ENCODE peak calls at places on chromosomes 7 and 10, in four cellular contexts. E is neuronal stem cell, T is breast epithelium, C is IMR-90. M is an unnamed sample.
A peak's percentile ranks its signal among the peaks of the same experiment; 100 is the strongest.

GRCh38 chr7:17580141-17580540 is 281.7 kb downstream of the AHR start:
- DNase-seq in T (no peak), C (peak; percentile 94), E (no peak), M (no peak)

GRCh38 chr10:91642831-91643692 is 10.2 kb upstream of the PPP1R3C start:
- DNase-seq in C (peak; percentile 70), T (no peak), E (no peak), M (no peak)

GRCh38 chr10:13555884-13556529 is 27.2 kb upstream of the BEND7 start:
- DNase-seq in C (no peak), T (no peak), E (no peak), M (no peak)

GRCh38 chr7:91201731-91202130 is 62.5 kb upstream of the FZD1 start:
- DNase-seq in C (no peak), T (no peak), E (peak; percentile 27), M (no peak)

GRCh38 chr10:55091691-55092328 is 290.8 kb upstream of the PCDH15 start:
- DNase-seq in C (peak; percentile 1), T (no peak), E (no peak), M (no peak)

GRCh38 chr7:130895006-130895750 is 161.2 kb upstream of the KLF14 start:
- DNase-seq in C (no peak), T (no peak), E (no peak), M (no peak)

GRCh38 chr10:24408365-24408764 is 199.4 kb downstream of the KIAA1217 start:
- DNase-seq in T (no peak), C (no peak), E (no peak), M (no peak)

GRCh38 chr10:23558361-23558799 is 119.5 kb downstream of the OTUD1 start:
- DNase-seq in T (no peak), C (no peak), E (no peak), M (no peak)

GRCh38 chr10:92074126-92074887 is 150.7 kb downstream of the BTAF1 start:
- DNase-seq in C (peak; percentile 6), T (no peak), E (no peak), M (no peak)

GRCh38 chr7:139058963-139059362 is 23.1 kb upstream of the ZC3HAV1L start:
- DNase-seq in T (no peak), E (no peak), C (peak; percentile 23), M (no peak)

GRCh38 chr7:129103561-129104324 is 40.8 kb upstream of the TSPAN33 start:
- DNase-seq in T (no peak), E (no peak), C (no peak), M (no peak)

GRCh38 chr7:2154121-2154520 is 78.6 kb downstream of the MAD1L1 start:
- DNase-seq in E (no peak), T (no peak), C (no peak), M (no peak)

GRCh38 chr7:70698219-70698832 is 433.6 kb upstream of the GALNT17 start:
- DNase-seq in T (no peak), C (peak; percentile 73), E (peak; percentile 37), M (no peak)

GRCh38 chr10:6516877-6517276 is 63.2 kb downstream of the PRKCQ start:
- DNase-seq in C (no peak), T (no peak), E (no peak), M (no peak)
- H3K4me1 ChIP-seq in C (no peaks in the 10 kb centered on the region), T (no peaks in the 10 kb centered on the region), E (peaks cover 4% of the 10 kb centered on the region), M (no peaks in the 10 kb centered on the region)

GRCh38 chr7:132472463-132473120 is 103.7 kb downstream of the PLXNA4 start:
- DNase-seq in E (no peak), C (no peak), T (no peak), M (no peak)
- H3K9me3 ChIP-seq in E (no peaks in the 10 kb centered on the region), C (no peaks in the 10 kb centered on the region), T (no peaks in the 10 kb centered on the region), M (no peaks in the 10 kb centered on the region)

GRCh38 chr7:100090527-100091410 is 2.0 kb downstream of the COPS6 start:
- DNase-seq in E (no peak), C (no peak), T (no peak), M (no peak)

GRCh38 chr7:100087055-100087750 is 1.6 kb upstream of the COPS6 start:
- DNase-seq in T (no peak), E (no peak), C (peak; percentile 99), M (no peak)

GRCh38 chr7:100089458-100090201 is 861 bp downstream of the COPS6 start:
- DNase-seq in T (no peak), E (no peak), C (peak; percentile 47), M (no peak)

GRCh38 chr7:100088621-100089457 is at the start of gene COPS6:
- DNase-seq in C (peak; percentile 64), T (peak; percentile 83), E (peak; percentile 75), M (peak; percentile 84)

GRCh38 chr7:100088095-100088620 is 611 bp upstream of the COPS6 start:
- DNase-seq in C (no peak), T (no peak), E (no peak), M (no peak)
- H3K27ac ChIP-seq in C (peak overlapping the region; percentile 100), T (peak overlapping the region; percentile 88), E (peak overlapping the region; percentile 73), M (peak overlapping the region; percentile 87)

DNA sequence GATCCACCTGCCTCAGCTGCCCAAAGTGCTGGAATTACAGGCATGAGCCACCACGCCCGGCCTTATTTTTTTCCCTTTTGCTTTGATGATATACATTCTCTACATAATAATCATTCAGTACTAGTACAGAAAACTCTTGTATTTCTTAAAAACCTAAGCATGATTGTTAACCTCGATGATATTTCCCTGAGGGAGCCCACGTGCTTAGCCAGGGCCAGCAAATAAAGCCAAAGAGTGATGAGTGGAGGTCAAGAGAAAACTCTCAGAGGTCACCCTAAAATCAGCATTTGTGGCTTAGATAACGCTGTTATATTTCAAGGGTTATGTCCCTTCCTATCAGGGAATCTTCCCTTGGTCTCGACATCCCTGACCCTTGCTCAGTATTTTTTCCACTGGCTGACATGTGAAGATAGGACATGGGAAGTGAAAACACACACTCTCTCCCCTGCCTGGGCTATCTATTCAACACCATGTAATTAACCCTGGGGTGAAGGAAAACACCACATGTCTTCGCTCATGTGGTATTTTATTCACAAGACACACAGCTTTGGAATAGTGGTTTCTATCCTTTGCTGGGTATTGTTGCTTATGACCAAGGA is 12.6 kb downstream of the FAM200A start:
- DNase-seq in E (no peak), C (no peak), T (no peak), M (no peak)
- H3K4me1 ChIP-seq in E (no peaks in the 10 kb centered on the region), C (no peaks in the 10 kb centered on the region), T (no peaks in the 10 kb centered on the region), M (no peaks in the 10 kb centered on the region)

GRCh38 chr7:63047546-63047945 is 951.1 kb upstream of the ZNF722 start:
- DNase-seq in E (no peak), C (no peak), T (no peak), M (peak; percentile 14)
- H3K9me3 ChIP-seq in E (peaks cover 43% of the 10 kb centered on the region), C (peaks cover 55% of the 10 kb centered on the region), T (peaks cover 18% of the 10 kb centered on the region), M (no peaks in the 10 kb centered on the region)

GRCh38 chr7:30916767-30917166 is 5.1 kb downstream of the AQP1 start:
- DNase-seq in T (no peak), C (no peak), E (no peak), M (no peak)

GRCh38 chr7:30917216-30917893 is 5.7 kb downstream of the AQP1 start:
- DNase-seq in E (no peak), T (no peak), C (no peak), M (no peak)

GRCh38 chr7:30920021-30920583 is 8.4 kb downstream of the AQP1 start:
- DNase-seq in C (no peak), E (no peak), T (peak; percentile 24), M (peak; percentile 48)

GRCh38 chr7:30920584-30921539 is 9.2 kb downstream of the AQP1 start:
- DNase-seq in C (peak; percentile 49), E (no peak), T (peak; percentile 30), M (peak; percentile 29)

GRCh38 chr7:30918676-30919075 is 7.0 kb downstream of the AQP1 start:
- DNase-seq in E (no peak), T (no peak), C (no peak), M (no peak)
- H3K27ac ChIP-seq in E (no peak overlapping the region), T (peak overlapping the region; percentile 20), C (no peak overlapping the region), M (no peak overlapping the region)

GRCh38 chr10:71765907-71766716 is 7.2 kb downstream of the VSIR start:
- DNase-seq in T (no peak), C (no peak), E (no peak), M (no peak)
- H3K4me1 ChIP-seq in T (peaks cover 7% of the 10 kb centered on the region), C (peaks cover 56% of the 10 kb centered on the region), E (peaks cover 2% of the 10 kb centered on the region), M (peaks cover 21% of the 10 kb centered on the region)

DNA sequence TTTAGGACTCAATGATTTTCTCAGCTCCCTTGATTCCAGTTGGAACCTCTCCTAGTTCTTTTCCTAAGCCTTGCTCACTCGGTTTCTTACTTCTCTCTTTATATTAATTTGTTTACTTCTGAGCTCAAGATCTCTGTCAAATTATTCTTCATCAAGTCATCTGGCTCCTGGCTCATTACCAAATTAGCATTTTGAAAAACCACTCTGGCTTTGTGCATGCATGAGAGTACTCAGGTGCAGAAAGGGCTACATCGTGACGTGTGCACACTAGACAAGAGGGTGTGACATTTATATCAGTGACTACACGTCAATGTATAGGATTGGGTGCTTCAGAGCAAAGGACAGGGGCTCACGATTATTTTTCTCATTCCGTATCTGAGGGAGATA is 645.7 kb upstream of the DPP6 start:
- DNase-seq in E (no peak), C (no peak), T (no peak), M (no peak)
- H3K9me3 ChIP-seq in E (peaks cover 4% of the 10 kb centered on the region), C (peaks cover 38% of the 10 kb centered on the region), T (no peaks in the 10 kb centered on the region), M (no peaks in the 10 kb centered on the region)

M was measured in Peyer's patch.